ENCODE peak calls at places on chromosomes 5 and 9, in seven cellular contexts. F is foreskin keratinocyte, P is chondrocyte, O is SW 1271, D is cerebellar cortex, K is posterior vena cava, S is epithelial cell of proximal tubule. W is an unnamed sample.
A peak's percentile ranks its signal among the peaks of the same experiment; 100 is the strongest.

GRCh38 chr9:19074229-19074628 is 25.0 kb downstream of the RRAGA start:
- DNase-seq in F (no peak), P (no peak), O (no peak), D (no peak), K (no peak), S (no peak), W (no peak)

GRCh38 chr5:52134013-52134650 is 653.6 kb upstream of the ITGA1 start:
- DNase-seq in F (no peak), P (no peak), O (no peak), D (no peak), K (no peak), S (no peak), W (no peak)

GRCh38 chr5:144219869-144220268 is 49.2 kb downstream of the KCTD16 start:
- DNase-seq in F (no peak), P (no peak), O (no peak), D (no peak), K (no peak), S (no peak), W (no peak)

GRCh38 chr5:95959051-95959963 is 2.3 kb downstream of the ELL2 start:
- DNase-seq in F (no peak), P (no peak), O (no peak), D (no peak), K (no peak), S (no peak), W (no peak)

GRCh38 chr5:108769352-108769751 is 21.7 kb downstream of the FER start:
- DNase-seq in F (no peak), P (no peak), O (no peak), D (no peak), K (no peak), S (no peak), W (no peak)

GRCh38 chr5:64831996-64832395 is 63.3 kb downstream of the CWC27 start:
- DNase-seq in F (no peak), P (no peak), O (no peak), D (no peak), K (no peak), S (no peak), W (no peak)

GRCh38 chr9:107907715-107908114 is 418.1 kb upstream of the KLF4 start:
- DNase-seq in F (no peak), P (no peak), O (no peak), D (no peak), K (no peak), S (no peak), W (no peak)

GRCh38 chr9:112334319-112334828 is 955 bp upstream of the PTBP3 start:
- DNase-seq in F (no peak), P (no peak), O (no peak), D (peak; percentile 14), K (no peak), S (no peak), W (no peak)

GRCh38 chr9:84716217-84716616 is 46.7 kb downstream of the NTRK2 start:
- DNase-seq in F (no peak), P (no peak), O (no peak), D (no peak), K (no peak), S (no peak), W (no peak)

W was measured in RWPE2.